ENCODE peak calls at places on chromosomes 3 and 15, in five cellular contexts. U is NCI-H460, S is Caki2, B is germinal center, E is NCI-H1105 treated with DMSO at 0.1 percent for 48 hours. X is an unnamed sample.

GRCh38 chr3:55486101-55486856 is 827 bp downstream of the WNT5A start:
- DNase-seq in U (peak), S (peak), B (peak), E (peak), X (peak)

GRCh38 chr3:143881102-143881501 is 32.8 kb upstream of the SLC9A9 start:
- DNase-seq in U (no peak), S (no peak), B (no peak), E (no peak), X (peak)

GRCh38 chr3:160412477-160412876 is 13.0 kb downstream of the SMC4 start:
- DNase-seq in U (no peak), S (no peak), B (no peak), E (no peak), X (no peak)

GRCh38 chr3:131217296-131217741 is 164.3 kb upstream of the NUDT16 start:
- DNase-seq in U (no peak), S (peak), B (no peak), E (peak), X (peak)

GRCh38 chr15:78347586-78348543 is 7.7 kb downstream of the CRABP1 start:
- DNase-seq in U (no peak), S (no peak), B (no peak), E (no peak), X (no peak)

GRCh38 chr3:171747223-171747920 is 62.9 kb downstream of the PLD1 start:
- DNase-seq in U (no peak), S (no peak), B (no peak), E (no peak), X (no peak)

GRCh38 chr3:77158701-77159100 is 118.8 kb downstream of the ROBO2 start:
- DNase-seq in U (no peak), S (no peak), B (no peak), E (no peak), X (no peak)

GRCh38 chr15:65263313-65263712 is 23.4 kb downstream of the PARP16 start:
- DNase-seq in U (no peak), S (no peak), B (no peak), E (no peak), X (no peak)

GRCh38 chr3:193605876-193606275 is 12.9 kb downstream of the OPA1 start:
- DNase-seq in U (peak), S (peak), B (peak), E (peak), X (peak)

GRCh38 chr15:59283717-59284336 is 77.2 kb downstream of the LDHAL6B start:
- DNase-seq in U (peak), S (peak), B (no peak), E (no peak), X (peak)

GRCh38 chr15:78368115-78368514 is 28.0 kb downstream of the CRABP1 start:
- DNase-seq in U (no peak), S (no peak), B (no peak), E (no peak), X (no peak)

GRCh38 chr15:45645026-45645980 is 10.5 kb downstream of the SQOR start:
- DNase-seq in U (no peak), S (no peak), B (no peak), E (no peak), X (peak)

GRCh38 chr15:68497206-68497910 is 65.4 kb upstream of the ITGA11 start:
- DNase-seq in U (no peak), S (no peak), B (no peak), E (no peak), X (no peak)

GRCh38 chr15:97410907-97411575 is 549.5 kb upstream of the ARRDC4 start:
- DNase-seq in U (no peak), S (no peak), B (no peak), E (peak), X (no peak)

GRCh38 chr3:66751842-66752241 is 246.3 kb upstream of the KBTBD8 start:
- DNase-seq in U (no peak), S (no peak), B (no peak), E (no peak), X (no peak)

GRCh38 chr3:127655641-127656040 is 17.1 kb upstream of the ABTB1 start:
- DNase-seq in U (no peak), S (peak), B (no peak), E (no peak), X (peak)

GRCh38 chr3:125632597-125632996 is 37.3 kb upstream of the OSBPL11 start:
- DNase-seq in U (no peak), S (no peak), B (no peak), E (no peak), X (no peak)

GRCh38 chr3:124409650-124410275 is 320.5 kb upstream of the UMPS start:
- DNase-seq in U (peak), S (peak), B (no peak), E (no peak), X (peak)

GRCh38 chr3:39812537-39812936 is 3.1 kb downstream of the MYRIP start:
- DNase-seq in U (no peak), S (peak), B (no peak), E (peak), X (no peak)

GRCh38 chr3:16668776-16669545 is 63.7 kb upstream of the DAZL start:
- DNase-seq in U (no peak), S (no peak), B (no peak), E (no peak), X (no peak)

GRCh38 chr15:100053476-100054121 is 288.2 kb downstream of the ADAMTS17 start:
- DNase-seq in U (no peak), S (no peak), B (no peak), E (no peak), X (no peak)

GRCh38 chr3:56976666-56977560 is 83.6 kb upstream of the SPATA12 start:
- DNase-seq in U (no peak), S (no peak), B (no peak), E (peak), X (peak)

GRCh38 chr15:77538011-77538410 is 94.7 kb downstream of the LINGO1 start:
- DNase-seq in U (no peak), S (no peak), B (peak), E (no peak), X (no peak)

GRCh38 chr3:61222428-61222827 is 28.8 kb downstream of the FHIT start:
- DNase-seq in U (no peak), S (no peak), B (no peak), E (no peak), X (no peak)

GRCh38 chr15:67135494-67135893 is 70.1 kb downstream of the SMAD3 start:
- DNase-seq in U (no peak), S (peak), B (no peak), E (no peak), X (no peak)

GRCh38 chr3:188231454-188231853 is 77.5 kb downstream of the LPP start:
- DNase-seq in U (no peak), S (no peak), B (no peak), E (no peak), X (no peak)